ENCODE peak calls at places on chromosome 2, in eight cellular contexts. Y, A, Z, E, J, T, B and X are unnamed samples.

GRCh38 chr2:24209389-24210105 is 34.7 kb downstream of the FAM228A start:
- DNase-seq in E (no peak), A (no peak), T (no peak), Z (no peak), Y (no peak), J (no peak), B (no peak), X (no peak)

GRCh38 chr2:241506793-241507429 is 1.5 kb downstream of the STK25 start:
- DNase-seq in Z (no peak), T (no peak), Y (no peak), A (no peak), J (no peak), E (no peak), B (no peak), X (no peak)

GRCh38 chr2:58110765-58111164 is 64.2 kb downstream of the VRK2 start:
- DNase-seq in Y (no peak), J (no peak), A (no peak), E (no peak), T (no peak), Z (no peak), B (no peak), X (no peak)

GRCh38 chr2:126048719-126049118 is 607.2 kb upstream of the GYPC start:
- DNase-seq in B (no peak), Y (no peak), Z (no peak), A (no peak), E (no peak), T (no peak), J (no peak), X (no peak)

GRCh38 chr2:178915423-178915822 is 108.2 kb upstream of the TTN start:
- DNase-seq in T (no peak), Y (no peak), Z (no peak), B (no peak), A (no peak), E (no peak), J (no peak), X (no peak)

GRCh38 chr2:218366621-218367414 is 10.2 kb downstream of the CATIP start:
- DNase-seq in T (no peak), A (no peak), Y (no peak), Z (no peak), B (no peak), J (peak), E (no peak), X (no peak)

GRCh38 chr2:197705912-197706838 is 1.0 kb downstream of the MARS2 start:
- DNase-seq in B (no peak), E (peak), Z (no peak), A (no peak), J (peak), T (peak), Y (peak), X (no peak)

GRCh38 chr2:216827073-216827725 is 32.7 kb downstream of the TNP1 start:
- DNase-seq in T (no peak), Y (no peak), B (no peak), J (no peak), A (no peak), E (no peak), Z (no peak), X (no peak)

GRCh38 chr2:112031473-112031872 is 23.6 kb upstream of the TMEM87B start:
- DNase-seq in E (no peak), J (no peak), Z (peak), T (peak), Y (peak), B (no peak), A (no peak), X (no peak)

GRCh38 chr2:86044614-86045013 is 61.1 kb downstream of the POLR1A start:
- DNase-seq in Y (no peak), T (no peak), J (no peak), A (no peak), Z (no peak), E (no peak), B (peak), X (no peak)

GRCh38 chr2:107259011-107259410 is 373.0 kb upstream of the ST6GAL2 start:
- DNase-seq in Y (no peak), T (no peak), B (no peak), Z (no peak), E (no peak), J (no peak), A (no peak), X (no peak)

GRCh38 chr2:207403950-207404349 is 125.8 kb upstream of the CREB1 start:
- DNase-seq in Y (peak), E (no peak), T (no peak), B (no peak), Z (no peak), A (no peak), J (no peak), X (no peak)

GRCh38 chr2:229141626-229142025 is 129.5 kb downstream of the PID1 start:
- DNase-seq in T (peak), Y (peak), E (no peak), B (no peak), A (no peak), J (no peak), Z (peak), X (no peak)

DNA sequence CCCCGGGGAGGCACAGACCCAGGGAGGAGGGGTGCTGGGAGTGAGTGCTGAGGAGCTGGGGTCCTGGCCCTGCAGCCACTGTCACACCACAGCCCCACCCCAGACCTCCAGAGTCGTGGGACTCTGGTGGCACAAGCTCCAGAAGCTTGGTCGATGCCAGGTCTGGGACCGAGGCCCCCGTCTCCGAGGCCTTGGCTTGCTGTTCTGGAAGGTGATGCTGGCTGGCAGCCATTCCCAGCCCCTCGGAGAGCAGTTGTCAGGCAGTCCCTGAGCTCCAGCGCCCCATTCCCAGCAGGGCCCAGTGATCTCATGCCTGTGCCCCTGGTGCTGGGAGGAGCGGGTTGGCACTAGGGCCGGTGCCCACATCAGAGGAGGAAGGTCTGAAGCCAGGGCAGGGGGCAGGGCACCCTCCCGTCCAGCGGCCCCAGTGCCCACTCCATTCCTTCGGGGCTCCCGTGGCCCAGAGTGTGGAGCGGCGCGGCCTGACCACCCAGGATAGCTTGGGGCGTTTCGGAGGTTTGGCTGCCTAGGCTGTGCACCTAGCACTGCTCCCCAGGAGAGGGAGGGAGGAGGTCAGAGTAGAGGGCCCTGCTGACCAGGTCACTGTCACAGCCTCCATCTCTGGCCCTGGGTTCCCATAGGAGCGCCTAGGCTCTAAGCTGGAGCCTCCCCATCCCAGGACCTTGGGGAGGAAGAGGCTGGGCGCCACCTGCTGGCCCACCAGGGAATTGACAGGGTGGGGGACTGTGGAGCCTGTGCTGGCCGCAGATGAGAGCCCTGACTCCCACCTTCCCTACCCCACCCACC is 16.8 kb upstream of the ALPI start:
- DNase-seq in A (no peak), Z (no peak), T (peak), Y (peak), B (peak), J (peak), E (no peak), X (no peak)
- TF ChIP-seq CTCF in A (peak), Z (peak), T (peak), Y (peak), B (peak), J (peak), E (peak), X (peak)

GRCh38 chr2:15938803-15939555 is 1.4 kb upstream of the MYCN start:
- DNase-seq in B (no peak), J (no peak), T (no peak), Z (no peak), E (no peak), Y (no peak), A (no peak), X (no peak)

GRCh38 chr2:15939556-15939853 is 845 bp upstream of the MYCN start:
- DNase-seq in E (no peak), Z (no peak), A (no peak), Y (no peak), T (peak), J (no peak), B (peak), X (peak)

GRCh38 chr2:15940661-15941482 is 522 bp downstream of the MYCN start:
- DNase-seq in Y (no peak), T (peak), J (no peak), Z (peak), E (peak), A (no peak), B (no peak), X (no peak)

GRCh38 chr2:15941483-15941853 is 1.1 kb downstream of the MYCN start:
- DNase-seq in B (no peak), A (no peak), T (no peak), J (no peak), E (peak), Y (no peak), Z (no peak), X (no peak)

DNA sequence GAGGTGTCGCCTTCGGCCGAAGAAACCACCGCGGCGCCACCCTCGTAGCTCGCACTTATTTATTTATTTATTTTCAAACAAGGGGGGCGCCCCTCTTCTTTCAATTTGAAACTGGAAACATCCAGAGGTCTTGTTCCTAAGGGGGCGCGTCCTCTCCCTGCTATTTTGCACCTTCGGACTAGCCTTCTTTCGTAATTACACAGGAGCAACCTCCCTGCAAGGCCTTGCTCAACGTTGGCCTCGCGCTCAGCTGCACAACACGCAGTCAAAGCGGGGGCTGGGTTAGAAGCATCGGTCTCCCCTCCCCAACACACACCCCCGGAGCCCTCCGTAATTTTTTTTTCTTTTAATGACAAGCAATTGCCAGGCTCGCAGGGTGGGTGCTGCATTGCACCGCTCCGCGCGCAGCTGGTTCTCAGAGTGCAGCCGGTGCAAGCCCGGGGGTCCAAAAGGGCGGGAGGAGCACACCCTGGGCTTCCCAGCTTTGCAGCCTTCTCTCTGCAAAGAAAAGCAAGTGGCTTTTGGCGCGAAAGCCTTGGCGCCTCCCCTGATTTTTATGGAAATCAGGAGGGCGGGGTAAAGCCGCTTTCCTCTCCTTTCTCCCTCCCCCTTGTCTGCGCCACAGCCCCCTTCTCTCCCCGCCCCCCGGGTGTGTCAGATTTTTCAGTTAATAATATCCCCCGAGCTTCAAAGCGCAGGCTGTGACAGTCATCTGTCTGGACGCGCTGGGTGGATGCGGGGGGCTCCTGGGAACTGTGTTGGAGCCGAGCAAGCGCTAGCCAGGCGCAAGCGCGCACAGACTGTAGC is at the start of gene MYCN:
- DNase-seq in T (peak), E (peak), A (no peak), Y (peak), B (peak), Z (peak), J (no peak), X (no peak)
- TF ChIP-seq CTCF in T (peak), E (peak), A (peak), Y (peak), B (peak), Z (no peak), J (peak), X (no peak)

GRCh38 chr2:182903566-182903965 is 37.1 kb upstream of the FRZB start:
- DNase-seq in T (no peak), B (no peak), E (no peak), A (no peak), Z (no peak), Y (no peak), J (no peak), X (no peak)
- TF ChIP-seq CTCF in T (no peak), B (no peak), E (no peak), A (no peak), Z (no peak), Y (no peak), J (no peak), X (no peak)

GRCh38 chr2:189851174-189851826 is 67.0 kb downstream of the PMS1 start:
- DNase-seq in T (no peak), Z (no peak), A (no peak), Y (no peak), J (no peak), B (no peak), E (no peak), X (no peak)
- TF ChIP-seq CTCF in T (no peak), Z (no peak), A (no peak), Y (no peak), J (no peak), B (no peak), E (no peak), X (no peak)

GRCh38 chr2:198757069-198757468 is 700.7 kb downstream of the SATB2 start:
- DNase-seq in B (no peak), T (no peak), E (no peak), Y (no peak), A (no peak), J (no peak), Z (no peak), X (no peak)
- TF ChIP-seq CTCF in B (no peak), T (no peak), E (no peak), Y (no peak), A (no peak), J (no peak), Z (no peak), X (no peak)

GRCh38 chr2:47906261-47907096 is at the start of gene FBXO11:
- DNase-seq in E (peak), J (peak), B (peak), T (peak), Z (peak), A (peak), Y (peak), X (peak)
- TF ChIP-seq CTCF in E (peak), J (peak), B (peak), T (peak), Z (peak), A (peak), Y (peak), X (peak)

GRCh38 chr2:164142755-164143154 is 406.9 kb upstream of the FIGN start:
- DNase-seq in J (no peak), Y (no peak), A (no peak), B (no peak), T (no peak), Z (no peak), E (no peak), X (no peak)

GRCh38 chr2:164143183-164143930 is 407.5 kb upstream of the FIGN start:
- DNase-seq in T (no peak), A (no peak), B (no peak), J (no peak), Z (no peak), E (no peak), Y (no peak), X (no peak)

GRCh38 chr2:164146478-164146877 is 410.7 kb upstream of the FIGN start:
- DNase-seq in Y (peak), B (no peak), A (no peak), E (no peak), J (no peak), T (peak), Z (peak), X (no peak)

GRCh38 chr2:164141271-164141670 is 405.5 kb upstream of the FIGN start:
- DNase-seq in Z (peak), T (no peak), B (no peak), Y (no peak), J (no peak), A (no peak), E (no peak), X (no peak)

GRCh38 chr2:164145093-164145987 is 409.5 kb upstream of the FIGN start:
- DNase-seq in J (no peak), B (no peak), T (no peak), Z (peak), Y (peak), E (no peak), A (peak), X (no peak)
- TF ChIP-seq CTCF in J (no peak), B (no peak), T (no peak), Z (no peak), Y (no peak), E (no peak), A (no peak), X (no peak)

DNA sequence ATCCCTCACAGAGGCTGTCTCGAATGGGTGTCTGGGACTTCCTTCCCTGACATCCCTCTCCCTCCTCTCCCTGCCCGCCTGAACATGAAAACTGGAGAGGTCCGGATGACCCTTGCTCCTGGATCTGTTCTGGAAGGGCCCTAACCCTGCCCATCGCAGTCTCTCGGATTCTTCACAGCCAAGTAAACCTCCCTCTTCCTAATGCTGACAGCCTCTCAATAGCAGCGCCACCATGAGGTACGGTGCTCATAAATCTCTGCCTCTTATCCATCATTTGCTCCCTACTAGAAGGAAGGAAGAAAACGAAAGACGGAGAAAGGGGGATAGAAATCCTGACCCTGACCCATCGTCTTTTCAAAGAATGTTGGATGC is 257.9 kb downstream of the BCL11A start:
- DNase-seq in Y (no peak), Z (no peak), B (no peak), A (no peak), J (no peak), T (no peak), E (no peak), X (no peak)
- TF ChIP-seq CTCF in Y (no peak), Z (no peak), B (no peak), A (no peak), J (no peak), T (no peak), E (no peak), X (no peak)

DNA sequence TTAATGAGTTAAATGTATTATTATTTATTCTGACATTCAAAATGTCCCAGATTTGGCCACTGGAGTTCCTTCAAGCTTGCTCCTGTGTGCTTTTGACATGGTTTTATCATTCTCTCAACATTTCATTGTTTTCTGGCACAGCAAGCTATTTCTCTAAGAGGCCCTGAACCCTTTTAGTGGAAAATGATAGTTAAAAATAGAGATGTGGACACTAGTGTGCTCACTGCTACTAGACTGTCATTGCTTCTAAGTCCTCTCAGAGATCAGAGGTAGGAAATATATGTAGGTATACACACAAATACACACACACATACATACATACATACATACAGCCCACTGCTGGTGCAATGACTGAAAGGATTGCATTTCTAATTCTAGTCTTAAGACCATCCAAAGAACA is 25.5 kb downstream of the WDPCP start:
- DNase-seq in J (no peak), B (no peak), Y (no peak), A (no peak), Z (no peak), E (no peak), T (no peak), X (no peak)
- TF ChIP-seq CTCF in J (no peak), B (no peak), Y (no peak), A (no peak), Z (no peak), E (no peak), T (no peak), X (no peak)

GRCh38 chr2:109718139-109718538 is 76.0 kb upstream of the RGPD5 start:
- DNase-seq in A (no peak), T (no peak), B (no peak), E (no peak), Z (no peak), Y (no peak), J (no peak), X (no peak)

GRCh38 chr2:109711230-109712125 is 82.6 kb upstream of the RGPD5 start:
- DNase-seq in E (no peak), J (no peak), B (no peak), Z (no peak), Y (peak), T (no peak), A (no peak), X (no peak)

GRCh38 chr2:109712746-109713145 is 81.4 kb upstream of the RGPD5 start:
- DNase-seq in T (no peak), Z (no peak), Y (no peak), J (no peak), A (no peak), B (no peak), E (peak), X (no peak)

GRCh38 chr2:109712126-109712455 is 82.0 kb upstream of the RGPD5 start:
- DNase-seq in B (no peak), T (no peak), A (no peak), Y (no peak), J (no peak), Z (no peak), E (peak), X (no peak)

DNA sequence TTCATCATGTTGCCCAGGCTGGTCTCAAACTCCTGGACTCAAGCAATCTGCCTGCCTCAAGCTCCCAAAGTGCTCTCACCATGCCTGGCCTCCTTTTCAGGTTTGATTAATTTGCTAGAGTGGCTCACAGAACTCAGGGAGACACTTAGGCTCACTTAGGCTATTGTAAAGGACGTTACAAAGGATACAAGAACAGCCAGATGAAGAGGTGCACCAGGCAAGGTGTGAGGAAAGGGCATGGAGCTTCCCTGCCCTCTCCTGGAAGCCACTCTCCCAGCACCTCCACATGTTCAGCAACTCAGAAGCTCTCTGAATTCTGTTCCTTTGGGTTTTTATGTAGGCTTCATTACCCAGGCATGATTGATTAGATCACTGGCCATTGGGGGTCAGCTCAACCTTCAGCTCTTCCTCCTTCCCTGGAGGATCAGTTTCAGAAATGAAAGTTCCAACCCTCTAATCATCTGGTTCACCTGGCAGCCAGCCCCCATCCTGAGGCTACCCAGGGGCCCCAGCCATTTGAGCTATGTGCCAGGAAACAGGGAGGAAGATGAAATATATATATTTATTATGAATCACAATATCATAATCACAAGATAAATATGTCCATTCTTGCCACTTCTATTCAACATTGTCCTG is 78.7 kb upstream of the RGPD5 start:
- DNase-seq in J (no peak), T (peak), Z (no peak), E (peak), B (peak), A (no peak), Y (peak), X (no peak)
- TF ChIP-seq CTCF in J (no peak), T (peak), Z (peak), E (peak), B (peak), A (peak), Y (peak), X (peak)